ENCODE peak calls at places on chromosomes 2 and 18, in nine cellular contexts. T is HTR-8/SVneo; F is NAMALWA; W is retinal pigment epithelial cell; E is astrocyte of the hippocampus; I is stimulated activated CD8-positive, alpha-beta memory T cell treated with anti-CD3 and anti-CD28 coated beads, Interleukin-15, amount 100 ng/mL, for 4 hours; K is KG1; Q is ACHN; Y is amniotic stem cell. G is an unnamed sample.
A peak's percentile ranks its signal among the peaks of the same experiment; 100 is the strongest.

GRCh38 chr2:241741016-241741415 is 6.6 kb downstream of the D2HGDH start:
- DNase-seq in Y (no peak), K (no peak), I (no peak), Q (peak; percentile 3), T (no peak), W (no peak), E (peak; percentile 41), F (no peak), G (peak; percentile 92)

GRCh38 chr2:45822272-45822630 is 170.8 kb downstream of the PRKCE start:
- DNase-seq in K (no peak), Y (no peak), W (no peak), E (no peak), T (no peak), F (no peak), Q (no peak), I (no peak), G (no peak)

GRCh38 chr18:13726972-13727331 is 479 bp downstream of the RNMT start:
- DNase-seq in W (peak; percentile 55), Q (peak; percentile 55), Y (peak; percentile 37), T (no peak), F (peak; percentile 48), E (no peak), I (peak; percentile 12), K (no peak), G (peak; percentile 40)

GRCh38 chr2:181626671-181627070 is 30.2 kb downstream of the CERKL start:
- DNase-seq in I (no peak), Y (no peak), W (no peak), Q (no peak), F (no peak), K (no peak), T (no peak), E (no peak), G (no peak)

GRCh38 chr2:213162515-213163118 is 11.2 kb upstream of the IKZF2 start:
- DNase-seq in F (no peak), W (no peak), I (no peak), K (no peak), T (no peak), E (peak; percentile 19), Q (peak; percentile 6), Y (no peak), G (no peak)

GRCh38 chr2:110729106-110729505 is 3.3 kb upstream of the ACOXL start:
- DNase-seq in F (no peak), K (no peak), Q (no peak), Y (no peak), E (no peak), W (no peak), T (no peak), I (no peak), G (no peak)

GRCh38 chr2:84878896-84879594 is 1.8 kb downstream of the TRABD2A start:
- DNase-seq in F (no peak), T (no peak), I (no peak), E (no peak), Y (no peak), K (no peak), Q (no peak), W (no peak), G (no peak)

GRCh38 chr2:112059671-112060070 is 4.6 kb downstream of the TMEM87B start:
- DNase-seq in K (no peak), Q (no peak), F (no peak), W (no peak), Y (no peak), I (no peak), E (no peak), T (no peak), G (no peak)

GRCh38 chr2:54858021-54858681 is 134.7 kb downstream of the EML6 start:
- DNase-seq in Q (no peak), I (no peak), F (no peak), T (no peak), K (no peak), Y (no peak), E (no peak), W (no peak), G (no peak)

GRCh38 chr18:27400001-27400400 is 214.9 kb upstream of the CHST9 start:
- DNase-seq in F (no peak), T (no peak), Q (peak; percentile 41), Y (no peak), K (no peak), W (no peak), I (no peak), E (no peak), G (peak; percentile 17)

G was measured in PC-3.